ENCODE peak calls at places on chromosomes 16 and 17, in seven cellular contexts. O is heart left ventricle, D is PC-9, B is progenitor cell of endocrine pancreas, P is GM13977, T is PC-3, R is prostate gland. M is an unnamed sample.

GRCh38 chr17:45003877-45004276 is 35.8 kb upstream of the C1QL1 start:
- DNase-seq in O (no peak), D (no peak), B (no peak), P (no peak), T (no peak), R (no peak), M (no peak)

GRCh38 chr16:20879175-20880053 is 20.7 kb downstream of the DCUN1D3 start:
- DNase-seq in O (no peak), D (no peak), B (no peak), P (peak), T (peak), R (no peak), M (no peak)

GRCh38 chr17:30378797-30379302 is at the start of gene CPD:
- DNase-seq in O (peak), D (peak), B (peak), P (peak), T (peak), R (peak), M (peak)

GRCh38 chr17:50948711-50949110 is 82.6 kb upstream of the TOB1 start:
- DNase-seq in O (no peak), D (no peak), B (no peak), P (no peak), T (no peak), R (no peak), M (no peak)

GRCh38 chr16:275041-275621 is 613 bp downstream of the RGS11 start:
- DNase-seq in O (no peak), D (no peak), B (no peak), P (peak), T (no peak), R (no peak), M (no peak)

GRCh38 chr17:60493847-60494321 is 32.2 kb downstream of the APPBP2 start:
- DNase-seq in O (no peak), D (no peak), B (no peak), P (no peak), T (no peak), R (no peak), M (no peak)

GRCh38 chr17:66676421-66676820 is 158.5 kb upstream of the CACNG5 start:
- DNase-seq in O (no peak), D (peak), B (no peak), P (no peak), T (peak), R (peak), M (peak)

GRCh38 chr16:17447273-17447672 is 23.5 kb downstream of the XYLT1 start:
- DNase-seq in O (no peak), D (no peak), B (no peak), P (no peak), T (no peak), R (no peak), M (no peak)

GRCh38 chr17:82247175-82247823 is 18.5 kb downstream of the SLC16A3 start:
- DNase-seq in O (no peak), D (no peak), B (no peak), P (no peak), T (no peak), R (no peak), M (no peak)

GRCh38 chr17:64262422-64263260 is at the start of gene TEX2:
- DNase-seq in O (peak), D (peak), B (peak), P (peak), T (peak), R (peak), M (peak)

GRCh38 chr16:6682142-6682811 is 650.4 kb upstream of the RBFOX1 start:
- DNase-seq in O (no peak), D (no peak), B (peak), P (peak), T (peak), R (no peak), M (peak)

GRCh38 chr17:78541488-78542237 is 35.5 kb downstream of the DNAH17 start:
- DNase-seq in O (peak), D (peak), B (no peak), P (no peak), T (peak), R (no peak), M (peak)

GRCh38 chr17:64213995-64214507 is 49.0 kb downstream of the TEX2 start:
- DNase-seq in O (no peak), D (no peak), B (no peak), P (no peak), T (no peak), R (no peak), M (no peak)

GRCh38 chr16:50879873-50880695 is 138.2 kb downstream of the CYLD start:
- DNase-seq in O (no peak), D (no peak), B (peak), P (no peak), T (no peak), R (no peak), M (peak)

GRCh38 chr16:8712589-8713361 is 38.4 kb downstream of the ABAT start:
- DNase-seq in O (no peak), D (no peak), B (no peak), P (no peak), T (no peak), R (no peak), M (no peak)

GRCh38 chr16:65068151-65068740 is 53.6 kb downstream of the CDH11 start:
- DNase-seq in O (no peak), D (no peak), B (no peak), P (no peak), T (no peak), R (no peak), M (no peak)

GRCh38 chr17:47324224-47325020 is 667 bp downstream of the EFCAB13 start:
- DNase-seq in O (peak), D (no peak), B (no peak), P (peak), T (peak), R (peak), M (peak)

GRCh38 chr17:4375039-4375748 is 8.7 kb upstream of the UBE2G1 start:
- DNase-seq in O (no peak), D (no peak), B (no peak), P (peak), T (no peak), R (no peak), M (no peak)

GRCh38 chr17:18009609-18010420 is 29.2 kb downstream of the ATPAF2 start:
- DNase-seq in O (peak), D (no peak), B (no peak), P (no peak), T (no peak), R (no peak), M (no peak)

GRCh38 chr17:49690256-49690655 is 12.4 kb upstream of the SPOP start:
- DNase-seq in O (no peak), D (no peak), B (no peak), P (no peak), T (no peak), R (no peak), M (no peak)

GRCh38 chr16:51565149-51565548 is 414.1 kb upstream of the SALL1 start:
- DNase-seq in O (no peak), D (no peak), B (no peak), P (no peak), T (no peak), R (no peak), M (no peak)

GRCh38 chr16:19265531-19265930 is 20.0 kb upstream of the CLEC19A start:
- DNase-seq in O (no peak), D (no peak), B (no peak), P (no peak), T (no peak), R (no peak), M (no peak)

GRCh38 chr16:68235105-68235881 is 634 bp downstream of the ESRP2 start:
- DNase-seq in O (no peak), D (peak), B (peak), P (no peak), T (peak), R (peak), M (peak)

GRCh38 chr17:49390548-49391324 is 23.9 kb downstream of the PHB1 start:
- DNase-seq in O (no peak), D (peak), B (no peak), P (no peak), T (no peak), R (peak), M (peak)

GRCh38 chr17:74466111-74466784 is at the start of gene CD300A:
- DNase-seq in O (peak), D (no peak), B (no peak), P (no peak), T (no peak), R (no peak), M (peak)

GRCh38 chr17:77282524-77283515 is 142.1 kb downstream of the SEC14L1 start:
- DNase-seq in O (no peak), D (peak), B (no peak), P (peak), T (peak), R (peak), M (peak)

GRCh38 chr16:3797904-3798811 is 80.8 kb upstream of the TRAP1 start:
- DNase-seq in O (no peak), D (no peak), B (no peak), P (no peak), T (no peak), R (no peak), M (no peak)

GRCh38 chr16:81261049-81261648 is 22.7 kb downstream of the BCO1 start:
- DNase-seq in O (no peak), D (no peak), B (no peak), P (peak), T (peak), R (no peak), M (peak)

GRCh38 chr16:56306690-56307533 is 115.6 kb downstream of the GNAO1 start:
- DNase-seq in O (no peak), D (no peak), B (no peak), P (no peak), T (no peak), R (no peak), M (no peak)

GRCh38 chr16:89974860-89975259 is 26.3 kb downstream of the DEF8 start:
- DNase-seq in O (no peak), D (no peak), B (no peak), P (no peak), T (no peak), R (no peak), M (no peak)

GRCh38 chr17:40922239-40922638 is 15.2 kb downstream of the KRT23 start:
- DNase-seq in O (peak), D (peak), B (no peak), P (no peak), T (peak), R (no peak), M (peak)

GRCh38 chr16:23691483-23692189 is 12.9 kb downstream of the PLK1 start:
- DNase-seq in O (no peak), D (peak), B (no peak), P (no peak), T (peak), R (no peak), M (no peak)

GRCh38 chr17:76820523-76820922 is 47.7 kb upstream of the MGAT5B start:
- DNase-seq in O (no peak), D (no peak), B (no peak), P (no peak), T (no peak), R (no peak), M (no peak)

GRCh38 chr16:87686697-87687570 is 78.9 kb downstream of the KLHDC4 start:
- DNase-seq in O (no peak), D (no peak), B (no peak), P (no peak), T (no peak), R (no peak), M (no peak)

GRCh38 chr17:64115043-64115698 is 14.8 kb downstream of the ERN1 start:
- DNase-seq in O (no peak), D (no peak), B (no peak), P (no peak), T (peak), R (peak), M (no peak)

GRCh38 chr16:22721497-22722100 is 92.4 kb upstream of the HS3ST2 start:
- DNase-seq in O (peak), D (no peak), B (no peak), P (no peak), T (no peak), R (no peak), M (no peak)

GRCh38 chr16:66446737-66447136 is 19.6 kb downstream of the BEAN1 start:
- DNase-seq in O (peak), D (peak), B (no peak), P (no peak), T (no peak), R (no peak), M (no peak)

GRCh38 chr16:66442502-66443268 is 15.6 kb downstream of the BEAN1 start:
- DNase-seq in O (no peak), D (no peak), B (no peak), P (no peak), T (no peak), R (no peak), M (no peak)

GRCh38 chr16:66443269-66443652 is 16.2 kb downstream of the BEAN1 start:
- DNase-seq in O (no peak), D (no peak), B (no peak), P (no peak), T (no peak), R (no peak), M (no peak)

GRCh38 chr16:66441586-66442375 is 14.7 kb downstream of the BEAN1 start:
- DNase-seq in O (no peak), D (no peak), B (no peak), P (no peak), T (peak), R (no peak), M (no peak)

DNA sequence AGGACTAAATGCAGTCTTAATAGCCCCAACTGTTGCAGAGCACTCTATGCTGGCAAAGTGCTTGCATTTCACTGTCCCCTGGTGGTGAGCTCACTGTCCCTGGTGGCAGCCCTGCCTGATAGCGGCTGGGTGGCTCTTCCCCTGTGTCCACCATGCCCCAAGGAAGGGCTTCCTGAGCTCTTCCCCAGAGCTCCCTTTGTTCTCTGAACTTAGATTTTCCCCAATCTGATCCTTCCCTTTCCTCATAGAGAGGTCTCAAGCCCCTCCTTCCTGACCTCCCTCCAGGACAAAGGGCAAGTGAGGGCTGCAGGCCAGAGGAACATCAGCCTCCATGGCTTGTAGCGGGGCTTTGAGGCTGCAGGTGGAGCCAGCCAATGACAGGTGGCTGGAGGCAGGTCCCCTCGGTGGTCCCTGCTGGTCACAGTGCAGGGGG is 17.0 kb downstream of the BEAN1 start:
- DNase-seq in O (no peak), D (no peak), B (no peak), P (no peak), T (no peak), R (no peak), M (no peak)
- TF ChIP-seq CTCF in O (no peak), D (peak), B (peak), P (no peak), T (peak), R (no peak), M (no peak)

GRCh38 chr16:15538484-15538883 is 104.1 kb downstream of the BMERB1 start:
- DNase-seq in O (no peak), D (no peak), B (no peak), P (no peak), T (no peak), R (no peak), M (no peak)

GRCh38 chr16:15542261-15542660 is 100.7 kb downstream of the MARF1 start:
- DNase-seq in O (no peak), D (no peak), B (no peak), P (no peak), T (no peak), R (no peak), M (no peak)

GRCh38 chr16:15535772-15536171 is 101.4 kb downstream of the BMERB1 start:
- DNase-seq in O (no peak), D (no peak), B (no peak), P (no peak), T (no peak), R (no peak), M (no peak)

GRCh38 chr16:15536813-15537212 is 102.4 kb downstream of the BMERB1 start:
- DNase-seq in O (no peak), D (no peak), B (no peak), P (no peak), T (no peak), R (no peak), M (no peak)

GRCh38 chr16:15539197-15539596 is 103.8 kb downstream of the MARF1 start:
- DNase-seq in O (no peak), D (peak), B (no peak), P (no peak), T (no peak), R (no peak), M (no peak)
- TF ChIP-seq CTCF in O (no peak), D (no peak), B (no peak), P (no peak), T (no peak), R (no peak), M (no peak)

DNA sequence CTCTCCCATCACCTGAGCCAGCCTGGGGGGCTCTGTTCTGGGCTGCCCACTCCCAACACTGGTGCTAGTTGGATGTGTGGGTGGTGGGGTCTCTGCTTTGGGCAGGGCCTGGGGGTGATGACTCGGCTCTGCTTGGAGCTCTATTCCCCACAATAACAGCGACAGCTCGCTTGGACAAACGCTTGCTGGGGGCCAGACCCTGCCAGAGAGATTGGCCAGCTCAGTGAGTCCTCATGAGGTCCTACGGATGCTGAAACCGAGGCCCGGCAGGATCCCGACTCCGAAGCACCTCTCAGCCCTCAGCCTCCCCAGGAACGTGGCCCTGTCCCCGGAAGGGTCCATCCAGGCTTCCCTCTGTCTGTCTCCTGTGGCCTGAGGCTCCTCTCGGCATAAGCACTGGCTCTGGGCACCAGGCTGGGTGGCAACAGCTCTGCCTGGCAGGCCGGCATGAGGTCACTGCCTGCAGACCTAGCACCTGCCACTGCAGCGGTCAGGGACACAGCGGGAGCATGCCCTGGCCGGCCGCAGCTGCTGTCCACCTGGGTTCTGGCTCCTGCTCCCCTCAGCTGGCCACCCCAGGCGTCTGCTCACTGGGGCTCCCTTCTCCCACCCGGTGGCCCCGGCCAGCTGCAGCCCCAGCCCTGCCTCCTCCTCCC is 7.1 kb downstream of the NTHL1 start:
- DNase-seq in O (no peak), D (peak), B (no peak), P (no peak), T (peak), R (no peak), M (no peak)
- TF ChIP-seq CTCF in O (no peak), D (no peak), B (no peak), P (no peak), T (no peak), R (no peak), M (no peak)

DNA sequence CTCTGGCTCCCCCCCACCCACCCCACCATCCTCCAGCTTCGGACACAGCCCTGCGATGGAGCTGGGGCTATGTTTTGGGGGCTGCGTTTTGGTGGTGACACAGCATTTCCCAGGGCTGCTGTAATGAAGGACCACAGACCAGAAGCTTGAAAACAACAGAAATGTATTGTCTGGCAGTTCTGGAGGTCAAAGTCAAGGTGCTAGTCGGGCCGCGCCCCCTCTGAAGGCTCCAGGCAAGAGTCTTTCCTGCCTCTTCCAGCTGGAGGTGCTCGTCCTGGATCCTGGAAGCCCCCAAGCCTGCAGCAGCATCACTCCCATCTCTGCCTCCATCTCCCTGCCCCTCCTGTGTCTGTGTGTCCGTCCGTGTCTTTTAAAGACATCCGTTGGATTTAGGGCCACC is 50.8 kb downstream of the TBC1D16 start:
- DNase-seq in O (no peak), D (no peak), B (no peak), P (no peak), T (no peak), R (no peak), M (no peak)
- TF ChIP-seq CTCF in O (no peak), D (no peak), B (no peak), P (no peak), T (no peak), R (no peak), M (no peak)

DNA sequence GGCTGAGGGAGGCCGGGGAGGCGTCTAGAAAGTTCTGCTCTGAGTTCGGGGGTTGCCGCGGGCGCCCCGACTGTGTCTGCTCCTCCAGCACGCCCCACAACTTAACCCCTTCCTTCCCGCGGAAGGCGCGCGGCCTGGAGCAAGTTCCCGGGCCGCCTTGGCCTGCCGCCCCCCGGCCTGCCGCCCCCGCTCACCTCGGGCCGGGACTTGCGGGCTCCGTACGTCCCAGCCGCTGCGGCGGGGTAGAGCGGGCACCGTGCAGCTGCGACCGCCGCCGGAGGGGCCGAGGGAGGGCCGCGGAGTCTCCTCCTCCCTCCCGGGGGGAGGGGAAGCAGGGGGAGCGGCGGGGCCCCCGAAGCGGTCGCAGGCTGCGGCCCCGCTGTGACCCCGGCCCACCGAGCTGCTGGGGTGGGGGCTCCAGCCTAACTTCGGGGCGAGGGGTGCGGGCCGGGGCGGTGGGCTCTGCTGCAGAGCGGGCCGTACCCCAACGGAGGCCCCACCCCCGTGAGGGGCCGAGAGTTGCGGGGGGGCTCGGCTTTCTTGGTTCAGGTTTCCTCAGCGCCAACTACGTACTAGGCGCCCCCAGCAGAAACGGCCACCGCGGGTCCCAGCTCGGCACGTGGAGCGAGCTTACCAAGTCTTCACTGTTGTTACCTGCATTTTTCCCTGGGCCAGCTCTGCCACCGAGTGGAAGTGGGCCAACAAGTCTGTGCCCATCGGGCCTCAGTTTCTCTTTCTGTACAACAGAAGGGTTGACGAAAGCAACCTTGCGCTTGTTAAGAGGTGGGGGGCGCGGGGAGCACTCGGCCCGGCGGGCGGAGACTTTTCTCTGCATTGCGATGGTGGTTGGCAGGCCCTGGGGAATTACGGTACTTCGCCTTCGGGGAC is at the start of gene CCDC102A:
- DNase-seq in O (peak), D (no peak), B (no peak), P (peak), T (peak), R (no peak), M (no peak)
- TF ChIP-seq CTCF in O (no peak), D (no peak), B (no peak), P (peak), T (no peak), R (no peak), M (no peak)

M was measured in Calu3.